ENCODE peak calls at places on chromosomes 2 and 18, in nine cellular contexts. U is mucosa of descending colon, X is AG10803, I is cardiac muscle cell, Z is GM12878, G is aorta, B is GM23248, Y is AG04450, F is uterus. Q is an unnamed sample.

GRCh38 chr2:192410319-192410718 is 215.6 kb upstream of the TMEFF2 start:
- DNase-seq in G (no peak), B (no peak), F (no peak), Y (no peak), I (no peak), X (no peak), U (no peak), Z (no peak), Q (no peak)

GRCh38 chr2:2931676-2932075 is 445.9 kb downstream of the EIPR1 start:
- DNase-seq in Y (no peak), X (no peak), I (no peak), G (no peak), F (no peak), U (no peak), Z (no peak), B (no peak), Q (no peak)

GRCh38 chr2:61178603-61179545 is 16.9 kb downstream of the C2orf74 start:
- DNase-seq in B (peak; percentile 57), I (peak; percentile 42), U (no peak), X (peak; percentile 30), F (peak; percentile 18), Z (no peak), Y (no peak), G (no peak), Q (no peak)

GRCh38 chr18:28725876-28726275 is 548.9 kb upstream of the CDH2 start:
- DNase-seq in B (peak; percentile 41), Y (no peak), F (no peak), I (no peak), G (no peak), Z (no peak), U (no peak), X (no peak), Q (no peak)

GRCh38 chr2:25036221-25036559 is 5.7 kb upstream of the EFR3B start:
- DNase-seq in X (no peak), U (no peak), G (peak; percentile 26), F (no peak), I (no peak), Z (no peak), Y (no peak), B (no peak), Q (no peak)

GRCh38 chr2:20465716-20466391 is 19.0 kb downstream of the RHOB start:
- DNase-seq in I (no peak), Z (no peak), X (no peak), F (no peak), Y (no peak), B (no peak), G (no peak), U (no peak), Q (no peak)

GRCh38 chr2:102005989-102006885 is 14.5 kb downstream of the IL1R2 start:
- DNase-seq in G (no peak), U (no peak), I (peak; percentile 82), X (peak; percentile 48), Z (no peak), Y (no peak), F (no peak), B (peak; percentile 72), Q (peak; percentile 78)

GRCh38 chr2:151757861-151758260 is 23.6 kb upstream of the NEB start:
- DNase-seq in Y (no peak), U (no peak), I (peak; percentile 45), F (no peak), G (no peak), X (no peak), B (no peak), Z (no peak), Q (no peak)

GRCh38 chr2:238313991-238314350 is 6.3 kb upstream of the TRAF3IP1 start:
- DNase-seq in X (no peak), I (no peak), G (no peak), U (no peak), Y (no peak), F (no peak), B (no peak), Z (no peak), Q (peak; percentile 29)

GRCh38 chr18:53152478-53152877 is 812.5 kb downstream of the DCC start:
- DNase-seq in Z (no peak), F (no peak), B (no peak), Y (no peak), I (no peak), U (no peak), X (no peak), G (no peak), Q (peak; percentile 3)

GRCh38 chr2:160251566-160251965 is 51.5 kb upstream of the ITGB6 start:
- DNase-seq in X (no peak), Y (no peak), I (no peak), B (no peak), F (no peak), U (no peak), G (no peak), Z (no peak), Q (no peak)

GRCh38 chr18:61998957-61999356 is 106.2 kb upstream of the RNF152 start:
- DNase-seq in G (no peak), I (peak; percentile 71), F (no peak), Y (peak; percentile 69), Z (no peak), B (peak; percentile 86), U (no peak), X (peak; percentile 95), Q (no peak)

DNA sequence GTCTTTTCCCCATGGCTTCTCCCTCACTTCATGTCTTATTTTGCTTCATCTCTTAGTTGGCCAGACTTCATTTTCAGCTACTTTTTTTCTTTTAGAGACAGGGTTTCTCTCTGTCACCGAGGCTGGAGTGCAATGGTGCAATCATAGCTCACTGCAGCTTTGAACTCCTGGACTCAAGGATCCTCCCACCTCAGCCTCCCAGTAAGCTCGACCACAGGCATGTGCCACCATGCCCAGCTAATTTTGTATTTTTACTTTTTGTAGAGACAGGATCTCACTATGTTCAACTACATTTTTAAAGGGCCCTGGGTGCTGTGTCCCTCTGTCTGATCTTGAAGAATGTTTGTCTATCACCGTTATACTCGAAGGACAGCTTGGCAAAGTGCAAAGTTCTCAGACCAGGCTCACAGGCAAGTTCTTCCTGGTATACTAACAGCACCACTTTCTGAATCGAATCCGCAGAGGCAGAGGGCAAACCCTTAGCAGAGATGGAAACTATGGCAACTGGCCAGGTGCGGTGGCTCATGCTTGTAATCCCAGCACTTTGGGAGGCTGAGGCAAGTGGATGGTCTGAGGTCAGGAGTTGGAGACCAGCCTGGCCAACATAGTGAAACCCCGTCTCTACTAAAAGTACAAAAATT is 60.9 kb downstream of the SOWAHC start:
- DNase-seq in F (no peak), Z (no peak), X (no peak), G (no peak), Y (no peak), I (no peak), U (peak; percentile 78), B (peak; percentile 54), Q (no peak)
- H3K4me3 ChIP-seq in F (no peak overlapping the region), Z (no peak overlapping the region), X (no peak overlapping the region), G (no peak overlapping the region), Y (no peak overlapping the region), I (no peak overlapping the region), U (no peak overlapping the region), B (no peak overlapping the region), Q (no peak overlapping the region)

DNA sequence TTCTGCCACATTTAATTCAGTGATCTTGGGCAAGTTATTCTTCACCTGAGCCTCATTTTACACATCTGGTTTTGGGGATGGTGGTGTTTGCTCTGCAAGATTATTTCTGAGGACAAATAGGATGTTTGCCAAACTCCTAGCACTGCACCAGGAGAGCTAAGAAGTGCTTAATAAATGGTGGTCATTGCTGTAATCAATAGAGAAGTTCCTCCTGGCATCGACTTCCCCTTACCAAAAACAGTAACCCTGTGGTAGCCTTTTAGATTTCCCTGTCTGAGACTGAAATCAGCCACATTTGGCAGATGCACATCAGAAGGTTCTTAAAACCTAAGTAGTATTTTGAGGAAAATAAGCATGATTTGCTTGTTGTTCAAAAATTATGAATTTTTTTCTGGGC is 2.3 kb downstream of the B3GNT2 start:
- DNase-seq in U (no peak), Z (no peak), B (no peak), F (no peak), Y (no peak), X (no peak), I (no peak), G (no peak), Q (no peak)
- H3K4me3 ChIP-seq in U (no peak overlapping the region), Z (peak overlapping the region; percentile 86), B (peak overlapping the region; percentile 88), F (peak overlapping the region; percentile 91), Y (no peak overlapping the region), X (peak overlapping the region; percentile 91), I (peak overlapping the region; percentile 96), G (peak overlapping the region; percentile 79), Q (peak overlapping the region; percentile 91)

DNA sequence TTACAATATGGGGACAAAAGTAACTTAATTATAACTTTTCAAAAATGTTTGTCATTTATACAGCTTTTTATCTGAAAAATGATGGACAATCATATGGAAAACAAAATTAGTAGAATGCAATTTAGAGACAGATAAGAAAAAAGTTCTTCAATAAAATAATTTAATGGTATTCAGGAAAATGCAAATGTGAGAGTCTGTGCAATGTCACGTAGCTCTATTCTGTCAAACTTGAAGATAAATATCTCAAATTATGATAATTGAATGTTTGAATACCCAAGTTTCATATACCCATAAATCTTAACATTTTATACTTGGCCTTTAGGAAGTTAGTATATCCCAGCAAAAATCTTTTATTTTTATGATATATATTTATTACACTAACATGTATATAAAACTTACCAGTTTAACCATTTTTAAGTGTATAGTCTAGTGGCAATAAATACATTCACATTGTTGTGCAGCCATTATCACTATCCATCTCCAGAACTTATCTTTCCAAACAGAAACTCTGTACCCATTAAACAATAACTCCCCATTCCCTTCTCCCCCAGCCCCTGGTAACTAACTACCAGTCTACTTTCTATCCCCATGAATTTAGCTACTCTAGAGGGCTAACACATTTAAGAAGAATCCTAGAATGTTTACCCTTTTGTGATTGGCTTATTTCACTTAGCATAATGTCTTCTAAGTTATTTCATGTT is 311.5 kb downstream of the SOCS6 start:
- DNase-seq in U (no peak), Y (no peak), B (no peak), I (no peak), G (no peak), Z (no peak), F (no peak), X (no peak), Q (no peak)
- H3K4me3 ChIP-seq in U (no peak overlapping the region), Y (no peak overlapping the region), B (no peak overlapping the region), I (no peak overlapping the region), G (no peak overlapping the region), Z (no peak overlapping the region), F (no peak overlapping the region), X (no peak overlapping the region), Q (no peak overlapping the region)

GRCh38 chr2:126656311-126657145 is 570 bp downstream of the GYPC start:
- DNase-seq in Z (no peak), F (peak; percentile 55), G (peak; percentile 84), X (peak; percentile 58), I (peak; percentile 59), B (peak; percentile 70), U (peak; percentile 44), Y (no peak), Q (peak; percentile 86)

GRCh38 chr2:126657146-126657635 is 1.2 kb downstream of the GYPC start:
- DNase-seq in F (peak; percentile 61), Y (peak; percentile 92), I (peak; percentile 96), U (peak; percentile 53), G (peak; percentile 82), Z (no peak), X (peak; percentile 92), B (peak; percentile 97), Q (peak; percentile 59)

GRCh38 chr2:126658316-126658909 is 2.5 kb downstream of the GYPC start:
- DNase-seq in G (no peak), X (no peak), Y (no peak), F (no peak), B (no peak), Z (no peak), U (no peak), I (no peak), Q (no peak)

GRCh38 chr2:126658910-126659613 is 3.1 kb downstream of the GYPC start:
- DNase-seq in Z (peak; percentile 56), B (peak; percentile 74), F (peak; percentile 46), X (peak; percentile 87), U (peak; percentile 52), G (peak; percentile 82), I (peak; percentile 88), Y (peak; percentile 26), Q (peak; percentile 19)

GRCh38 chr2:126657636-126658315 is 1.8 kb downstream of the GYPC start:
- DNase-seq in Z (peak; percentile 61), F (peak; percentile 80), B (peak; percentile 99), Y (peak; percentile 98), G (peak; percentile 92), I (peak; percentile 99), X (peak; percentile 100), U (peak; percentile 72), Q (peak; percentile 85)
- H3K4me3 ChIP-seq in Z (peak overlapping the region; percentile 97), F (peak overlapping the region; percentile 61), B (peak overlapping the region; percentile 81), Y (peak overlapping the region; percentile 88), G (no peak overlapping the region), I (no peak overlapping the region), X (peak overlapping the region; percentile 84), U (no peak overlapping the region), Q (peak overlapping the region; percentile 70)